ENCODE peak calls at places on chromosomes 4 and X, in ten cellular contexts. Q, X, P, V, T, B, R, G, M and N are unnamed samples.

GRCh38 chrX:10011991-10012390 is 44.8 kb downstream of the CLDN34 start:
- DNase-seq in G (no peak), B (no peak), P (no peak), V (no peak), M (no peak), T (no peak), Q (no peak), X (no peak), R (no peak), N (no peak)

GRCh38 chr4:176464748-176465147 is 145.0 kb downstream of the SPCS3 start:
- DNase-seq in P (peak), X (no peak), G (no peak), R (no peak), M (no peak), T (no peak), V (no peak), Q (no peak), B (no peak), N (no peak)

GRCh38 chr4:55445921-55446577 is 50.3 kb downstream of the TMEM165 start:
- DNase-seq in B (peak), R (no peak), Q (no peak), X (no peak), T (no peak), G (no peak), P (no peak), V (peak), M (no peak), N (no peak)

GRCh38 chr4:53914313-53915016 is 149.9 kb downstream of the CHIC2 start:
- DNase-seq in T (no peak), B (peak), X (no peak), P (no peak), R (no peak), G (no peak), M (no peak), Q (no peak), V (peak), N (no peak)

GRCh38 chrX:1749499-1749898 is 134.6 kb downstream of the ASMT start:
- DNase-seq in P (no peak), G (peak), V (no peak), T (no peak), M (no peak), X (no peak), B (no peak), R (no peak), Q (no peak), N (no peak)

GRCh38 chr4:140260227-140260626 is 106.2 kb upstream of the MAML3 start:
- DNase-seq in T (no peak), M (no peak), Q (no peak), R (no peak), V (peak), G (no peak), B (peak), P (no peak), X (no peak), N (no peak)

GRCh38 chrX:68832101-68832416 is 3.2 kb downstream of the EFNB1 start:
- DNase-seq in P (peak), M (no peak), R (no peak), B (no peak), T (peak), V (peak), Q (no peak), G (peak), X (no peak), N (no peak)

GRCh38 chr4:125650557-125650956 is 335.8 kb downstream of the FAT4 start:
- DNase-seq in Q (no peak), B (no peak), G (no peak), V (no peak), M (no peak), X (no peak), R (no peak), P (no peak), T (no peak), N (no peak)

GRCh38 chrX:118272237-118272636 is 73.7 kb upstream of the WDR44 start:
- DNase-seq in X (no peak), G (no peak), Q (no peak), T (no peak), P (no peak), B (no peak), V (peak), M (no peak), R (no peak), N (no peak)

GRCh38 chr4:145861331-145862318 is 77.0 kb downstream of the ZNF827 start:
- DNase-seq in M (no peak), T (no peak), R (no peak), X (no peak), Q (no peak), V (peak), B (no peak), P (no peak), G (no peak), N (no peak)

GRCh38 chr4:102580463-102580842 is 79.3 kb downstream of the NFKB1 start:
- DNase-seq in R (no peak), M (no peak), B (no peak), Q (no peak), T (no peak), X (peak), V (no peak), G (no peak), P (no peak), N (no peak)

GRCh38 chrX:71616672-71617529 is 1.4 kb downstream of the CXCR3 start:
- DNase-seq in T (no peak), M (no peak), V (no peak), X (no peak), G (peak), Q (no peak), P (no peak), R (no peak), B (no peak), N (no peak)

GRCh38 chrX:15356444-15356843 is 21.1 kb upstream of the PIGA start:
- DNase-seq in Q (no peak), X (no peak), G (no peak), R (no peak), P (no peak), B (no peak), V (peak), M (no peak), T (no peak), N (no peak)